ENCODE peak calls at places on chromosomes 2 and 18, in seven cellular contexts. S is HT1080; X is neural crest cell; E is activated CD8-positive, alpha-beta memory T cell treated with anti-CD3 and anti-CD28 coated beads, Interleukin-2, amount 50 U/mL, for 48 hours; A is SJCRH30; M is neural progenitor cell; Y is activated naive CD4-positive, alpha-beta T cell treated with Interleukin-2 at 50 U/mL for 16 hours. R is an unnamed sample.
A peak's percentile ranks its signal among the peaks of the same experiment; 100 is the strongest.

GRCh38 chr2:46702537-46702936 is 213.1 kb downstream of the MCFD2 start:
- DNase-seq in S (no peak), X (no peak), E (no peak), A (no peak), M (no peak), Y (no peak), R (no peak)

GRCh38 chr2:189115126-189115525 is 64.4 kb downstream of the COL5A2 start:
- DNase-seq in S (peak; percentile 15), X (no peak), E (no peak), A (no peak), M (no peak), Y (no peak), R (no peak)

GRCh38 chr2:239328306-239329191 is 72.3 kb downstream of the HDAC4 start:
- DNase-seq in S (no peak), X (no peak), E (peak; percentile 49), A (peak; percentile 41), M (peak; percentile 32), Y (no peak), R (peak; percentile 61)

GRCh38 chr2:65678779-65679394 is 246.5 kb upstream of the SPRED2 start:
- DNase-seq in S (no peak), X (no peak), E (no peak), A (no peak), M (no peak), Y (no peak), R (no peak)

GRCh38 chr2:62570861-62571698 is 65.1 kb upstream of the TMEM17 start:
- DNase-seq in S (no peak), X (no peak), E (peak; percentile 52), A (no peak), M (peak; percentile 17), Y (no peak), R (peak; percentile 28)

GRCh38 chr18:3794537-3795348 is 344.8 kb downstream of the TGIF1 start:
- DNase-seq in S (peak; percentile 98), X (no peak), E (no peak), A (no peak), M (no peak), Y (no peak), R (no peak)

GRCh38 chr2:17878222-17879136 is at the start of gene KCNS3:
- DNase-seq in S (no peak), X (peak; percentile 26), E (peak; percentile 55), A (peak; percentile 62), M (peak; percentile 88), Y (no peak), R (peak; percentile 65)

GRCh38 chr2:170323743-170324142 is 145.8 kb downstream of the MYO3B start:
- DNase-seq in S (no peak), X (no peak), E (no peak), A (no peak), M (no peak), Y (no peak), R (no peak)

GRCh38 chr2:37377187-37377532 is 32.7 kb downstream of the QPCT start:
- DNase-seq in S (no peak), X (no peak), E (no peak), A (no peak), M (no peak), Y (peak; percentile 34), R (no peak)

GRCh38 chr2:70202236-70202806 is 11.5 kb upstream of the C2orf42 start:
- DNase-seq in S (no peak), X (no peak), E (no peak), A (no peak), M (no peak), Y (no peak), R (no peak)

GRCh38 chr2:172655091-172655837 is 80.4 kb upstream of the RAPGEF4 start:
- DNase-seq in S (peak; percentile 94), X (no peak), E (no peak), A (no peak), M (no peak), Y (no peak), R (no peak)